ENCODE peak calls at places on chromosomes 3 and 15, in eight cellular contexts. One of them, this sample, is unnamed.

GRCh38 chr15:39774688-39775267 is 7.9 kb downstream of the FSIP1 start:
- DNase-seq in A549: no peak
- DNase-seq in stomach: no peak
- DNase-seq in heart left ventricle: no peak
- DNase-seq in uterus: no peak
- DNase-seq in Peyer's patch: no peak
- DNase-seq in body of pancreas: no peak
- DNase-seq in tibial nerve: no peak
- DNase-seq in this sample: no peak

GRCh38 chr3:150760431-150761200 is 2.4 kb downstream of the SIAH2 start:
- DNase-seq in body of pancreas: no peak
- DNase-seq in uterus: no peak
- DNase-seq in stomach: no peak
- DNase-seq in heart left ventricle: no peak
- DNase-seq in A549: no peak
- DNase-seq in Peyer's patch: no peak
- DNase-seq in tibial nerve: no peak
- DNase-seq in this sample: no peak

GRCh38 chr15:80317389-80318169 is 65.6 kb upstream of the CTXND1 start:
- DNase-seq in heart left ventricle: no peak
- DNase-seq in A549: peak; percentile 42
- DNase-seq in Peyer's patch: no peak
- DNase-seq in stomach: no peak
- DNase-seq in uterus: no peak
- DNase-seq in tibial nerve: no peak
- DNase-seq in body of pancreas: no peak
- DNase-seq in this sample: peak; percentile 32

GRCh38 chr3:151795276-151795675 is 18.6 kb upstream of the AADAC start:
- DNase-seq in heart left ventricle: no peak
- DNase-seq in Peyer's patch: no peak
- DNase-seq in stomach: no peak
- DNase-seq in uterus: no peak
- DNase-seq in tibial nerve: no peak
- DNase-seq in A549: peak; percentile 54
- DNase-seq in body of pancreas: no peak
- DNase-seq in this sample: no peak

GRCh38 chr3:187833799-187834578 is 88.7 kb upstream of the BCL6 start:
- DNase-seq in body of pancreas: no peak
- DNase-seq in uterus: no peak
- DNase-seq in heart left ventricle: no peak
- DNase-seq in tibial nerve: no peak
- DNase-seq in A549: no peak
- DNase-seq in Peyer's patch: no peak
- DNase-seq in stomach: no peak
- DNase-seq in this sample: no peak

GRCh38 chr15:92000709-92001108 is 147.2 kb downstream of the SLCO3A1 start:
- DNase-seq in A549: no peak
- DNase-seq in uterus: no peak
- DNase-seq in body of pancreas: no peak
- DNase-seq in Peyer's patch: no peak
- DNase-seq in tibial nerve: no peak
- DNase-seq in heart left ventricle: no peak
- DNase-seq in stomach: no peak
- DNase-seq in this sample: no peak

GRCh38 chr3:160448845-160449659 is 534 bp downstream of the TRIM59 start:
- DNase-seq in uterus: no peak
- DNase-seq in Peyer's patch: no peak
- DNase-seq in stomach: no peak
- DNase-seq in tibial nerve: no peak
- DNase-seq in heart left ventricle: peak; percentile 30
- DNase-seq in body of pancreas: no peak
- DNase-seq in A549: peak; percentile 83
- DNase-seq in this sample: no peak

GRCh38 chr3:100411091-100411982 is 10.0 kb downstream of the LNP1 start:
- DNase-seq in stomach: no peak
- DNase-seq in tibial nerve: no peak
- DNase-seq in body of pancreas: no peak
- DNase-seq in A549: no peak
- DNase-seq in Peyer's patch: no peak
- DNase-seq in uterus: no peak
- DNase-seq in heart left ventricle: no peak
- DNase-seq in this sample: no peak

GRCh38 chr15:82847703-82848102 is 38.3 kb downstream of the WHAMM start:
- DNase-seq in stomach: no peak
- DNase-seq in tibial nerve: no peak
- DNase-seq in Peyer's patch: no peak
- DNase-seq in heart left ventricle: no peak
- DNase-seq in body of pancreas: no peak
- DNase-seq in A549: no peak
- DNase-seq in uterus: no peak
- DNase-seq in this sample: no peak

GRCh38 chr15:37140531-37141053 is 40.2 kb upstream of the MEIS2 start:
- DNase-seq in uterus: no peak
- DNase-seq in A549: no peak
- DNase-seq in body of pancreas: no peak
- DNase-seq in heart left ventricle: no peak
- DNase-seq in tibial nerve: no peak
- DNase-seq in Peyer's patch: no peak
- DNase-seq in stomach: no peak
- DNase-seq in this sample: no peak

GRCh38 chr15:38613085-38613484 is 48.5 kb upstream of the RASGRP1 start:
- DNase-seq in tibial nerve: no peak
- DNase-seq in stomach: no peak
- DNase-seq in Peyer's patch: no peak
- DNase-seq in body of pancreas: no peak
- DNase-seq in A549: no peak
- DNase-seq in heart left ventricle: no peak
- DNase-seq in uterus: no peak
- DNase-seq in this sample: no peak

GRCh38 chr3:191523099-191523498 is 62.1 kb downstream of the PYDC2 start:
- DNase-seq in A549: no peak
- DNase-seq in stomach: no peak
- DNase-seq in uterus: no peak
- DNase-seq in tibial nerve: no peak
- DNase-seq in heart left ventricle: no peak
- DNase-seq in body of pancreas: no peak
- DNase-seq in Peyer's patch: no peak
- DNase-seq in this sample: no peak

GRCh38 chr15:27268923-27269322 is 297.9 kb downstream of the GABRG3 start:
- DNase-seq in heart left ventricle: no peak
- DNase-seq in tibial nerve: no peak
- DNase-seq in stomach: no peak
- DNase-seq in Peyer's patch: no peak
- DNase-seq in uterus: no peak
- DNase-seq in A549: no peak
- DNase-seq in body of pancreas: no peak
- DNase-seq in this sample: no peak

GRCh38 chr3:186025161-186025560 is 83.7 kb downstream of the ETV5 start:
- DNase-seq in uterus: no peak
- DNase-seq in body of pancreas: no peak
- DNase-seq in heart left ventricle: no peak
- DNase-seq in Peyer's patch: no peak
- DNase-seq in stomach: no peak
- DNase-seq in A549: no peak
- DNase-seq in tibial nerve: no peak
- DNase-seq in this sample: no peak

GRCh38 chr15:65206750-65207149 is 4.5 kb downstream of the CILP start:
- DNase-seq in body of pancreas: no peak
- DNase-seq in heart left ventricle: no peak
- DNase-seq in A549: no peak
- DNase-seq in Peyer's patch: no peak
- DNase-seq in tibial nerve: no peak
- DNase-seq in uterus: no peak
- DNase-seq in stomach: no peak
- DNase-seq in this sample: no peak
- TF ChIP-seq POLR2A in body of pancreas: no peak
- TF ChIP-seq POLR2A in heart left ventricle: no peak
- TF ChIP-seq POLR2A in A549: no peak
- TF ChIP-seq POLR2A in Peyer's patch: no peak
- TF ChIP-seq POLR2A in tibial nerve: no peak
- TF ChIP-seq POLR2A in uterus: no peak
- TF ChIP-seq POLR2A in stomach: no peak
- TF ChIP-seq POLR2A in this sample: no peak

DNA sequence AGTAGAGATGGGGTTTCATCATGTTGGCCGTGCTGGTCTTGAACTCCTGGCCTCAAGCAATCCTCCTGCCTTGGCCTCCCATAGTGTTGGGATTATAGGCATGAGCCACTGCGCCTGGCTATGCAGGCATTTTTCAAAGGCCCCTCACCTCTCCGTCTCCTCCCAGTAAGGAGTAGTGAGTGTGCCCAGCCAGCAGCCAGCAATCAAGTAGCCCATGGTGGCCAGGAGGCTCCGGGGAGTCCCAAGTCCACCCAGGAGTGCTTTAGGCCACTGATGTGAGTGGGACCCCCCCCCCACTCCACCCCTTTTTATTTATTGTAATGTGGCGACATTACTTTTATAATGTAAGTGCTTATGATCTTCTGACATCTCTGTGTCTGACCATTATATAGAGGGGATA is 8.1 kb downstream of the ISG20 start:
- DNase-seq in tibial nerve: no peak
- DNase-seq in stomach: peak; percentile 22
- DNase-seq in Peyer's patch: peak; percentile 15
- DNase-seq in uterus: no peak
- DNase-seq in A549: no peak
- DNase-seq in heart left ventricle: peak; percentile 1
- DNase-seq in body of pancreas: no peak
- DNase-seq in this sample: no peak
- H3K4me3 ChIP-seq in tibial nerve: no peak overlapping the region
- H3K4me3 ChIP-seq in stomach: no peak overlapping the region
- H3K4me3 ChIP-seq in Peyer's patch: no peak overlapping the region
- H3K4me3 ChIP-seq in uterus: no peak overlapping the region
- H3K4me3 ChIP-seq in A549: no peak overlapping the region
- H3K4me3 ChIP-seq in heart left ventricle: no peak overlapping the region
- H3K4me3 ChIP-seq in body of pancreas: no peak overlapping the region
- H3K4me3 ChIP-seq in this sample: no peak overlapping the region

GRCh38 chr15:65377105-65377975 is 462 bp downstream of the IGDCC3 start:
- DNase-seq in uterus: no peak
- DNase-seq in Peyer's patch: no peak
- DNase-seq in tibial nerve: no peak
- DNase-seq in stomach: no peak
- DNase-seq in heart left ventricle: no peak
- DNase-seq in body of pancreas: peak; percentile 35
- DNase-seq in A549: peak; percentile 47
- DNase-seq in this sample: peak; percentile 33

GRCh38 chr15:65377976-65378366 is at the start of gene IGDCC3:
- DNase-seq in A549: no peak
- DNase-seq in stomach: no peak
- DNase-seq in uterus: no peak
- DNase-seq in tibial nerve: no peak
- DNase-seq in heart left ventricle: no peak
- DNase-seq in body of pancreas: no peak
- DNase-seq in Peyer's patch: no peak
- DNase-seq in this sample: no peak

GRCh38 chr15:65382146-65382491 is 4.3 kb upstream of the IGDCC3 start:
- DNase-seq in A549: no peak
- DNase-seq in heart left ventricle: no peak
- DNase-seq in stomach: no peak
- DNase-seq in Peyer's patch: no peak
- DNase-seq in body of pancreas: no peak
- DNase-seq in tibial nerve: no peak
- DNase-seq in uterus: no peak
- DNase-seq in this sample: no peak

GRCh38 chr15:65381445-65382145 is 3.8 kb upstream of the IGDCC3 start:
- DNase-seq in Peyer's patch: no peak
- DNase-seq in A549: no peak
- DNase-seq in tibial nerve: no peak
- DNase-seq in body of pancreas: no peak
- DNase-seq in heart left ventricle: no peak
- DNase-seq in stomach: no peak
- DNase-seq in uterus: no peak
- DNase-seq in this sample: no peak

GRCh38 chr15:65379986-65380385 is 2.2 kb upstream of the IGDCC3 start:
- DNase-seq in stomach: no peak
- DNase-seq in Peyer's patch: no peak
- DNase-seq in A549: no peak
- DNase-seq in heart left ventricle: no peak
- DNase-seq in uterus: no peak
- DNase-seq in tibial nerve: no peak
- DNase-seq in body of pancreas: no peak
- DNase-seq in this sample: no peak
- H3K4me1 ChIP-seq in stomach: peaks cover 32% of the 10 kb centered on the region
- H3K4me1 ChIP-seq in Peyer's patch: no peaks in the 10 kb centered on the region
- H3K4me1 ChIP-seq in A549: peaks cover 17% of the 10 kb centered on the region
- H3K4me1 ChIP-seq in heart left ventricle: peaks cover 13% of the 10 kb centered on the region
- H3K4me1 ChIP-seq in uterus: no peaks in the 10 kb centered on the region
- H3K4me1 ChIP-seq in tibial nerve: peaks cover 6% of the 10 kb centered on the region
- H3K4me1 ChIP-seq in body of pancreas: peaks cover 19% of the 10 kb centered on the region
- H3K4me1 ChIP-seq in this sample: peaks cover 8% of the 10 kb centered on the region

GRCh38 chr3:50350527-50351317 is at the start of the genes CYB561D2 and NPRL2:
- DNase-seq in body of pancreas: peak; percentile 97
- DNase-seq in A549: peak; percentile 92
- DNase-seq in uterus: peak; percentile 96
- DNase-seq in heart left ventricle: peak; percentile 97
- DNase-seq in tibial nerve: peak; percentile 87
- DNase-seq in stomach: peak; percentile 98
- DNase-seq in Peyer's patch: peak; percentile 96
- DNase-seq in this sample: peak; percentile 97
- TF ChIP-seq POLR2A in body of pancreas: peak; percentile 97
- TF ChIP-seq POLR2A in A549: peak; percentile 68
- TF ChIP-seq POLR2A in uterus: peak; percentile 72
- TF ChIP-seq POLR2A in heart left ventricle: peak; percentile 58
- TF ChIP-seq POLR2A in tibial nerve: peak; percentile 83
- TF ChIP-seq POLR2A in stomach: peak; percentile 76
- TF ChIP-seq POLR2A in Peyer's patch: peak; percentile 94
- TF ChIP-seq POLR2A in this sample: peak; percentile 63

GRCh38 chr3:121269389-121269788 is 276.4 kb downstream of the POLQ start:
- DNase-seq in uterus: no peak
- DNase-seq in Peyer's patch: no peak
- DNase-seq in heart left ventricle: no peak
- DNase-seq in stomach: no peak
- DNase-seq in body of pancreas: no peak
- DNase-seq in tibial nerve: no peak
- DNase-seq in A549: no peak
- DNase-seq in this sample: no peak
- H3K4me3 ChIP-seq in uterus: no peak overlapping the region
- H3K4me3 ChIP-seq in Peyer's patch: no peak overlapping the region
- H3K4me3 ChIP-seq in heart left ventricle: no peak overlapping the region
- H3K4me3 ChIP-seq in stomach: no peak overlapping the region
- H3K4me3 ChIP-seq in body of pancreas: no peak overlapping the region
- H3K4me3 ChIP-seq in tibial nerve: no peak overlapping the region
- H3K4me3 ChIP-seq in A549: no peak overlapping the region
- H3K4me3 ChIP-seq in this sample: no peak overlapping the region

DNA sequence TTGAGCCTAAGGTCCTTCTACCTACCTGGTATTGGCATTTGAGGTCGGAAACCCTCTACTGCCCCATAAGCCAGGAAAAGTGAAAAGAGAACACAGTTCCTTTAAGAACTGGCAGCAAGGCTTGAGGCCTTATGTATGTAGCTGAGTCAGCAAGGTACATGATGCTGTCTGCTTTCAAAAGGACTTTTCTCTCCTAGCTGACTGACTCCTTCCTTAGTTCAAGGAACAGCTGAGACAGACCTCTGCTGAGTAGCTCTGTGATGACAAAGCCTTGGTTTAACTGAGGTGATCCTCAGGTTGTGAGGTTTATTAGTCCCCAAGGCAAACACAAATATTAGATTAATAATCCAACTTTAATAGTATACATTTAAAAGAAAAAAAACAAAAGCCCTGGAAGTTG is 45.8 kb downstream of the ADPGK start:
- DNase-seq in uterus: no peak
- DNase-seq in heart left ventricle: no peak
- DNase-seq in Peyer's patch: no peak
- DNase-seq in body of pancreas: no peak
- DNase-seq in tibial nerve: no peak
- DNase-seq in A549: no peak
- DNase-seq in stomach: no peak
- DNase-seq in this sample: no peak
- H3K4me1 ChIP-seq in uterus: no peaks in the 10 kb centered on the region
- H3K4me1 ChIP-seq in heart left ventricle: no peaks in the 10 kb centered on the region
- H3K4me1 ChIP-seq in Peyer's patch: peaks cover 3% of the 10 kb centered on the region
- H3K4me1 ChIP-seq in body of pancreas: peaks cover 21% of the 10 kb centered on the region
- H3K4me1 ChIP-seq in tibial nerve: no peaks in the 10 kb centered on the region
- H3K4me1 ChIP-seq in A549: no peaks in the 10 kb centered on the region
- H3K4me1 ChIP-seq in stomach: no peaks in the 10 kb centered on the region
- H3K4me1 ChIP-seq in this sample: no peaks in the 10 kb centered on the region

GRCh38 chr3:52811452-52812011 is 16.9 kb downstream of the ITIH3 start:
- DNase-seq in heart left ventricle: no peak
- DNase-seq in uterus: no peak
- DNase-seq in A549: no peak
- DNase-seq in body of pancreas: no peak
- DNase-seq in tibial nerve: no peak
- DNase-seq in Peyer's patch: no peak
- DNase-seq in stomach: no peak
- DNase-seq in this sample: no peak
- TF ChIP-seq POLR2A in heart left ventricle: no peak
- TF ChIP-seq POLR2A in uterus: no peak
- TF ChIP-seq POLR2A in A549: no peak
- TF ChIP-seq POLR2A in body of pancreas: no peak
- TF ChIP-seq POLR2A in tibial nerve: no peak
- TF ChIP-seq POLR2A in Peyer's patch: no peak
- TF ChIP-seq POLR2A in stomach: no peak
- TF ChIP-seq POLR2A in this sample: no peak